ENCODE peak calls at places on chromosomes 2 and 18, in five cellular contexts. N is heart left ventricle, R is ovary, J is OCI-LY7, Y is lower leg skin. M is an unnamed sample.

GRCh38 chr2:20675701-20676352 is 8.9 kb downstream of the GDF7 start:
- DNase-seq in N (no peak), R (no peak), J (peak), Y (peak), M (peak)

GRCh38 chr18:55328301-55328700 is 259.7 kb downstream of the TCF4 start:
- DNase-seq in N (no peak), R (no peak), J (no peak), Y (no peak), M (no peak)

GRCh38 chr2:43349944-43350343 is 123.5 kb upstream of the ZFP36L2 start:
- DNase-seq in N (no peak), R (no peak), J (no peak), Y (no peak), M (no peak)

GRCh38 chr18:62919109-62919838 is 203.9 kb downstream of the PHLPP1 start:
- DNase-seq in N (no peak), R (no peak), J (no peak), Y (no peak), M (no peak)

GRCh38 chr2:31033032-31033431 is 105.2 kb downstream of the GALNT14 start:
- DNase-seq in N (no peak), R (no peak), J (no peak), Y (peak), M (no peak)

GRCh38 chr2:7014201-7014640 is 97.0 kb downstream of the RNF144A start:
- DNase-seq in N (no peak), R (no peak), J (peak), Y (no peak), M (no peak)

GRCh38 chr2:220466251-220466691 is 838.8 kb downstream of the SLC4A3 start:
- DNase-seq in N (no peak), R (no peak), J (no peak), Y (no peak), M (no peak)

GRCh38 chr2:213306320-213306942 is 22.2 kb downstream of the SPAG16 start:
- DNase-seq in N (peak), R (peak), J (no peak), Y (peak), M (peak)

GRCh38 chr18:58496231-58496630 is 132.7 kb downstream of the ALPK2 start:
- DNase-seq in N (no peak), R (no peak), J (no peak), Y (no peak), M (no peak)

GRCh38 chr18:46211816-46212215 is 107.6 kb downstream of the HAUS1 start:
- DNase-seq in N (no peak), R (no peak), J (no peak), Y (no peak), M (no peak)

GRCh38 chr18:40470753-40471152 is 1484.3 kb upstream of the PIK3C3 start:
- DNase-seq in N (no peak), R (no peak), J (no peak), Y (no peak), M (no peak)

DNA sequence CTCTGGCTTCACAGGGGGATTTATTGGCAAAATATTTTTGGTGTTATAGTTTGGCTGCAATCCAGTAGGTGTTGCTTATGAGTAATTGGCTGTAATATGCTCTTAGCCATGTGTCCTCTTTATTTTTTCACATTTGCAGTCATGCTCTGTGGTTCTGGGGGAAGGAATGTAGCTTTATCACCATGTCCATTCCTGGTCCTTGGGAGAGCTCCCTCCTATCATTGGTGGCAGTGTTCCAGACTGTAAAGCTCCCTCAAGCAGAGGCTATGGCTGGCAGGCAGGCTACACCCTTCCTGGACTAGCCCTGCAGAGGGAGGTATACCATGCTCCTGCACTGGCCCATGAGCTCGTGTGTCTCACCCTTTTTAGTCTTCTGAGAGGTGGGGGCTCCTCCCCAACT is 120.0 kb upstream of the FSIP2 start:
- DNase-seq in N (no peak), R (no peak), J (no peak), Y (no peak), M (no peak)
- TF ChIP-seq CTCF in N (no peak), R (no peak), J (no peak), Y (no peak), M (no peak)

GRCh38 chr18:77197073-77197472 is 52.6 kb upstream of the GALR1 start:
- DNase-seq in N (no peak), R (no peak), J (no peak), Y (no peak), M (no peak)
- TF ChIP-seq CTCF in N (no peak), R (no peak), J (peak), Y (no peak), M (no peak)

DNA sequence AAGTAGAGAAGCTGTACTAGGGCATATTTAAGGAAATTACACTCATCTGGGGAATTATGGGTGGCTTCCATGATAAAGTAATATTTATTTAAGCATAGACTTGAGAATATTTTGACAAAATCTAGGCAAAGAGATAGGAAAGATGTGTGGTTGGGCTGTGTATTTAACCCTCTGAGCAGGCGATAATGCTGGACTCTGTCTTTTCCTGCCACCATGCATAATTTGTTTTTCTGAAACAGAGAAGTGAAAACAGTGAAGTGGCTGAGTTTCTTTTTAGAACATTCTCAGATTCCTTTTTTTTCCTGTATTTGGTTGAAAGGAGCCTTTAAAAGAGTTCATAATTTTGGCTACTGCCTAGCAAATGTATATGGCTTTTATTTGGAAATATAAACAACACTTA is 104.7 kb upstream of the CDH19 start:
- DNase-seq in N (no peak), R (no peak), J (no peak), Y (no peak), M (no peak)
- TF ChIP-seq CTCF in N (no peak), R (no peak), J (no peak), Y (no peak), M (no peak)

GRCh38 chr18:35588122-35588521 is 6.6 kb downstream of the GALNT1 start:
- DNase-seq in N (no peak), R (no peak), J (no peak), Y (no peak), M (no peak)

GRCh38 chr18:35592298-35592697 is 10.8 kb downstream of the GALNT1 start:
- DNase-seq in N (no peak), R (no peak), J (peak), Y (no peak), M (no peak)

GRCh38 chr18:35590935-35591334 is 9.4 kb downstream of the GALNT1 start:
- DNase-seq in N (no peak), R (no peak), J (no peak), Y (no peak), M (no peak)

GRCh38 chr18:35585608-35586007 is 4.1 kb downstream of the GALNT1 start:
- DNase-seq in N (no peak), R (no peak), J (no peak), Y (no peak), M (no peak)

GRCh38 chr18:35588995-35589394 is 7.5 kb downstream of the GALNT1 start:
- DNase-seq in N (no peak), R (no peak), J (peak), Y (no peak), M (no peak)
- TF ChIP-seq CTCF in N (no peak), R (no peak), J (peak), Y (no peak), M (no peak)

GRCh38 chr2:3649581-3649980 is 8.4 kb upstream of the ALLC start:
- DNase-seq in N (peak), R (peak), J (no peak), Y (no peak), M (no peak)
- TF ChIP-seq CTCF in N (no peak), R (no peak), J (no peak), Y (no peak), M (no peak)

GRCh38 chr2:61135510-61135909 is 26.5 kb upstream of the C2orf74 start:
- DNase-seq in N (no peak), R (no peak), J (peak), Y (no peak), M (no peak)
- TF ChIP-seq CTCF in N (peak), R (no peak), J (peak), Y (no peak), M (no peak)

M was measured in pancreas.